ENCODE peak calls at places on chromosomes 5 and 9, in ten cellular contexts. One of them, this sample, is unnamed.

GRCh38 chr9:93451762-93452709 is 551 bp downstream of the FAM120A start:
- DNase-seq in RWPE1: no peak
- DNase-seq in Right ventricle myocardium superior: peak; percentile 70
- DNase-seq in HTR-8/SVneo: no peak
- DNase-seq in AML-193: peak; percentile 4
- DNase-seq in NCI-H2171 treated with DMSO at 0.1 percent for 48 hours: peak; percentile 36
- DNase-seq in HEK293T: peak; percentile 31
- DNase-seq in stimulated activated CD4-positive, alpha-beta T cell treated with anti-CD3 and anti-CD28 coated beads, Interleukin-15, amount 100 ng/mL, for 24 hours: peak; percentile 65
- DNase-seq in NCI-H460: no peak
- DNase-seq in SK-MEL-5: peak; percentile 21
- DNase-seq in this sample: peak; percentile 50

GRCh38 chr5:94812232-94812631 is 193.8 kb downstream of the SLF1 start:
- DNase-seq in Right ventricle myocardium superior: no peak
- DNase-seq in NCI-H2171 treated with DMSO at 0.1 percent for 48 hours: no peak
- DNase-seq in HTR-8/SVneo: no peak
- DNase-seq in NCI-H460: no peak
- DNase-seq in AML-193: no peak
- DNase-seq in HEK293T: no peak
- DNase-seq in SK-MEL-5: no peak
- DNase-seq in stimulated activated CD4-positive, alpha-beta T cell treated with anti-CD3 and anti-CD28 coated beads, Interleukin-15, amount 100 ng/mL, for 24 hours: no peak
- DNase-seq in RWPE1: no peak
- DNase-seq in this sample: no peak

GRCh38 chr9:89039664-89040063 is 48.4 kb downstream of the S1PR3 start:
- DNase-seq in NCI-H2171 treated with DMSO at 0.1 percent for 48 hours: no peak
- DNase-seq in Right ventricle myocardium superior: no peak
- DNase-seq in NCI-H460: no peak
- DNase-seq in RWPE1: no peak
- DNase-seq in stimulated activated CD4-positive, alpha-beta T cell treated with anti-CD3 and anti-CD28 coated beads, Interleukin-15, amount 100 ng/mL, for 24 hours: no peak
- DNase-seq in HEK293T: no peak
- DNase-seq in HTR-8/SVneo: no peak
- DNase-seq in AML-193: no peak
- DNase-seq in SK-MEL-5: no peak
- DNase-seq in this sample: no peak

GRCh38 chr9:74555015-74555414 is 57.9 kb downstream of the RORB start:
- DNase-seq in HEK293T: peak; percentile 16
- DNase-seq in stimulated activated CD4-positive, alpha-beta T cell treated with anti-CD3 and anti-CD28 coated beads, Interleukin-15, amount 100 ng/mL, for 24 hours: no peak
- DNase-seq in RWPE1: no peak
- DNase-seq in SK-MEL-5: peak; percentile 12
- DNase-seq in AML-193: no peak
- DNase-seq in NCI-H460: no peak
- DNase-seq in HTR-8/SVneo: no peak
- DNase-seq in NCI-H2171 treated with DMSO at 0.1 percent for 48 hours: no peak
- DNase-seq in Right ventricle myocardium superior: no peak
- DNase-seq in this sample: no peak

GRCh38 chr9:97510797-97511761 is 9.6 kb downstream of the TMOD1 start:
- DNase-seq in stimulated activated CD4-positive, alpha-beta T cell treated with anti-CD3 and anti-CD28 coated beads, Interleukin-15, amount 100 ng/mL, for 24 hours: no peak
- DNase-seq in SK-MEL-5: no peak
- DNase-seq in RWPE1: no peak
- DNase-seq in NCI-H2171 treated with DMSO at 0.1 percent for 48 hours: no peak
- DNase-seq in NCI-H460: no peak
- DNase-seq in Right ventricle myocardium superior: no peak
- DNase-seq in HEK293T: no peak
- DNase-seq in HTR-8/SVneo: no peak
- DNase-seq in AML-193: no peak
- DNase-seq in this sample: no peak

GRCh38 chr5:119011186-119011585 is 22.8 kb upstream of the DTWD2 start:
- DNase-seq in HEK293T: no peak
- DNase-seq in HTR-8/SVneo: no peak
- DNase-seq in NCI-H2171 treated with DMSO at 0.1 percent for 48 hours: no peak
- DNase-seq in RWPE1: no peak
- DNase-seq in SK-MEL-5: no peak
- DNase-seq in AML-193: no peak
- DNase-seq in Right ventricle myocardium superior: no peak
- DNase-seq in stimulated activated CD4-positive, alpha-beta T cell treated with anti-CD3 and anti-CD28 coated beads, Interleukin-15, amount 100 ng/mL, for 24 hours: no peak
- DNase-seq in NCI-H460: no peak
- DNase-seq in this sample: no peak

GRCh38 chr9:20353529-20353928 is 268.8 kb downstream of the MLLT3 start:
- DNase-seq in Right ventricle myocardium superior: no peak
- DNase-seq in stimulated activated CD4-positive, alpha-beta T cell treated with anti-CD3 and anti-CD28 coated beads, Interleukin-15, amount 100 ng/mL, for 24 hours: no peak
- DNase-seq in HTR-8/SVneo: no peak
- DNase-seq in HEK293T: no peak
- DNase-seq in NCI-H2171 treated with DMSO at 0.1 percent for 48 hours: no peak
- DNase-seq in SK-MEL-5: no peak
- DNase-seq in RWPE1: no peak
- DNase-seq in AML-193: no peak
- DNase-seq in NCI-H460: no peak
- DNase-seq in this sample: no peak

GRCh38 chr9:19642256-19642655 is 146.6 kb downstream of the SLC24A2 start:
- DNase-seq in AML-193: no peak
- DNase-seq in NCI-H2171 treated with DMSO at 0.1 percent for 48 hours: no peak
- DNase-seq in SK-MEL-5: peak; percentile 33
- DNase-seq in HEK293T: no peak
- DNase-seq in RWPE1: no peak
- DNase-seq in NCI-H460: no peak
- DNase-seq in HTR-8/SVneo: no peak
- DNase-seq in Right ventricle myocardium superior: no peak
- DNase-seq in stimulated activated CD4-positive, alpha-beta T cell treated with anti-CD3 and anti-CD28 coated beads, Interleukin-15, amount 100 ng/mL, for 24 hours: no peak
- DNase-seq in this sample: no peak

GRCh38 chr5:10505517-10506095 is 58.3 kb upstream of the ANKRD33B start:
- DNase-seq in Right ventricle myocardium superior: no peak
- DNase-seq in RWPE1: no peak
- DNase-seq in HTR-8/SVneo: no peak
- DNase-seq in stimulated activated CD4-positive, alpha-beta T cell treated with anti-CD3 and anti-CD28 coated beads, Interleukin-15, amount 100 ng/mL, for 24 hours: no peak
- DNase-seq in AML-193: peak; percentile 87
- DNase-seq in NCI-H2171 treated with DMSO at 0.1 percent for 48 hours: no peak
- DNase-seq in SK-MEL-5: no peak
- DNase-seq in HEK293T: no peak
- DNase-seq in NCI-H460: no peak
- DNase-seq in this sample: peak; percentile 70

GRCh38 chr9:125782718-125783117 is 35.5 kb downstream of the PBX3 start:
- DNase-seq in stimulated activated CD4-positive, alpha-beta T cell treated with anti-CD3 and anti-CD28 coated beads, Interleukin-15, amount 100 ng/mL, for 24 hours: no peak
- DNase-seq in RWPE1: no peak
- DNase-seq in Right ventricle myocardium superior: no peak
- DNase-seq in NCI-H2171 treated with DMSO at 0.1 percent for 48 hours: no peak
- DNase-seq in HEK293T: no peak
- DNase-seq in AML-193: no peak
- DNase-seq in NCI-H460: no peak
- DNase-seq in SK-MEL-5: no peak
- DNase-seq in HTR-8/SVneo: no peak
- DNase-seq in this sample: no peak

GRCh38 chr9:115035872-115036612 is 81.9 kb downstream of the TNC start:
- DNase-seq in HEK293T: no peak
- DNase-seq in RWPE1: peak; percentile 80
- DNase-seq in SK-MEL-5: no peak
- DNase-seq in stimulated activated CD4-positive, alpha-beta T cell treated with anti-CD3 and anti-CD28 coated beads, Interleukin-15, amount 100 ng/mL, for 24 hours: peak; percentile 70
- DNase-seq in HTR-8/SVneo: no peak
- DNase-seq in AML-193: peak; percentile 22
- DNase-seq in NCI-H460: peak; percentile 16
- DNase-seq in Right ventricle myocardium superior: no peak
- DNase-seq in NCI-H2171 treated with DMSO at 0.1 percent for 48 hours: no peak
- DNase-seq in this sample: peak; percentile 13

GRCh38 chr5:135492319-135492626 is 40.1 kb upstream of the TIFAB start:
- DNase-seq in Right ventricle myocardium superior: no peak
- DNase-seq in AML-193: no peak
- DNase-seq in NCI-H460: no peak
- DNase-seq in RWPE1: peak; percentile 78
- DNase-seq in SK-MEL-5: no peak
- DNase-seq in stimulated activated CD4-positive, alpha-beta T cell treated with anti-CD3 and anti-CD28 coated beads, Interleukin-15, amount 100 ng/mL, for 24 hours: no peak
- DNase-seq in HEK293T: no peak
- DNase-seq in HTR-8/SVneo: no peak
- DNase-seq in NCI-H2171 treated with DMSO at 0.1 percent for 48 hours: no peak
- DNase-seq in this sample: no peak

GRCh38 chr5:177403194-177403825 is 2.8 kb upstream of the PFN3 start:
- DNase-seq in AML-193: peak; percentile 12
- DNase-seq in Right ventricle myocardium superior: no peak
- DNase-seq in SK-MEL-5: no peak
- DNase-seq in RWPE1: peak; percentile 69
- DNase-seq in HTR-8/SVneo: no peak
- DNase-seq in HEK293T: peak; percentile 51
- DNase-seq in NCI-H2171 treated with DMSO at 0.1 percent for 48 hours: peak; percentile 54
- DNase-seq in NCI-H460: no peak
- DNase-seq in stimulated activated CD4-positive, alpha-beta T cell treated with anti-CD3 and anti-CD28 coated beads, Interleukin-15, amount 100 ng/mL, for 24 hours: peak; percentile 63
- DNase-seq in this sample: no peak

GRCh38 chr5:141338538-141339306 is at the start of gene PCDHGA2:
- DNase-seq in NCI-H2171 treated with DMSO at 0.1 percent for 48 hours: peak; percentile 18
- DNase-seq in HTR-8/SVneo: no peak
- DNase-seq in AML-193: no peak
- DNase-seq in Right ventricle myocardium superior: no peak
- DNase-seq in SK-MEL-5: peak; percentile 69
- DNase-seq in HEK293T: peak; percentile 20
- DNase-seq in stimulated activated CD4-positive, alpha-beta T cell treated with anti-CD3 and anti-CD28 coated beads, Interleukin-15, amount 100 ng/mL, for 24 hours: no peak
- DNase-seq in RWPE1: no peak
- DNase-seq in NCI-H460: no peak
- DNase-seq in this sample: peak; percentile 81

GRCh38 chr5:78102498-78102897 is 192.0 kb downstream of the AP3B1 start:
- DNase-seq in SK-MEL-5: no peak
- DNase-seq in RWPE1: no peak
- DNase-seq in HTR-8/SVneo: no peak
- DNase-seq in Right ventricle myocardium superior: no peak
- DNase-seq in NCI-H2171 treated with DMSO at 0.1 percent for 48 hours: no peak
- DNase-seq in stimulated activated CD4-positive, alpha-beta T cell treated with anti-CD3 and anti-CD28 coated beads, Interleukin-15, amount 100 ng/mL, for 24 hours: no peak
- DNase-seq in HEK293T: no peak
- DNase-seq in NCI-H460: no peak
- DNase-seq in AML-193: no peak
- DNase-seq in this sample: no peak

GRCh38 chr9:75683591-75683990 is 206.9 kb upstream of the PCSK5 start:
- DNase-seq in SK-MEL-5: no peak
- DNase-seq in NCI-H460: no peak
- DNase-seq in HEK293T: no peak
- DNase-seq in RWPE1: no peak
- DNase-seq in HTR-8/SVneo: no peak
- DNase-seq in AML-193: no peak
- DNase-seq in NCI-H2171 treated with DMSO at 0.1 percent for 48 hours: no peak
- DNase-seq in Right ventricle myocardium superior: no peak
- DNase-seq in stimulated activated CD4-positive, alpha-beta T cell treated with anti-CD3 and anti-CD28 coated beads, Interleukin-15, amount 100 ng/mL, for 24 hours: no peak
- DNase-seq in this sample: no peak

GRCh38 chr9:1869843-1870242 is 145.3 kb upstream of the SMARCA2 start:
- DNase-seq in HTR-8/SVneo: no peak
- DNase-seq in Right ventricle myocardium superior: no peak
- DNase-seq in SK-MEL-5: peak; percentile 62
- DNase-seq in AML-193: peak; percentile 30
- DNase-seq in stimulated activated CD4-positive, alpha-beta T cell treated with anti-CD3 and anti-CD28 coated beads, Interleukin-15, amount 100 ng/mL, for 24 hours: peak; percentile 51
- DNase-seq in NCI-H2171 treated with DMSO at 0.1 percent for 48 hours: peak; percentile 65
- DNase-seq in RWPE1: no peak
- DNase-seq in NCI-H460: peak; percentile 6
- DNase-seq in HEK293T: peak; percentile 19
- DNase-seq in this sample: peak; percentile 73

GRCh38 chr9:134224130-134224826 is 59.9 kb upstream of the RNU6ATAC start:
- DNase-seq in Right ventricle myocardium superior: no peak
- DNase-seq in AML-193: no peak
- DNase-seq in NCI-H2171 treated with DMSO at 0.1 percent for 48 hours: peak; percentile 73
- DNase-seq in NCI-H460: no peak
- DNase-seq in RWPE1: no peak
- DNase-seq in HTR-8/SVneo: no peak
- DNase-seq in stimulated activated CD4-positive, alpha-beta T cell treated with anti-CD3 and anti-CD28 coated beads, Interleukin-15, amount 100 ng/mL, for 24 hours: no peak
- DNase-seq in HEK293T: no peak
- DNase-seq in SK-MEL-5: no peak
- DNase-seq in this sample: no peak

GRCh38 chr5:93894471-93895354 is 153.3 kb upstream of the POU5F2 start:
- DNase-seq in SK-MEL-5: peak; percentile 35
- DNase-seq in Right ventricle myocardium superior: no peak
- DNase-seq in HEK293T: no peak
- DNase-seq in NCI-H460: peak; percentile 7
- DNase-seq in stimulated activated CD4-positive, alpha-beta T cell treated with anti-CD3 and anti-CD28 coated beads, Interleukin-15, amount 100 ng/mL, for 24 hours: no peak
- DNase-seq in NCI-H2171 treated with DMSO at 0.1 percent for 48 hours: peak; percentile 5
- DNase-seq in RWPE1: no peak
- DNase-seq in HTR-8/SVneo: no peak
- DNase-seq in AML-193: peak; percentile 37
- DNase-seq in this sample: peak; percentile 7

GRCh38 chr9:129962889-129963703 is 79.9 kb downstream of the FNBP1 start:
- DNase-seq in NCI-H2171 treated with DMSO at 0.1 percent for 48 hours: no peak
- DNase-seq in RWPE1: peak; percentile 64
- DNase-seq in stimulated activated CD4-positive, alpha-beta T cell treated with anti-CD3 and anti-CD28 coated beads, Interleukin-15, amount 100 ng/mL, for 24 hours: peak; percentile 74
- DNase-seq in AML-193: peak; percentile 42
- DNase-seq in SK-MEL-5: peak; percentile 91
- DNase-seq in HEK293T: no peak
- DNase-seq in HTR-8/SVneo: peak; percentile 35
- DNase-seq in NCI-H460: no peak
- DNase-seq in Right ventricle myocardium superior: no peak
- DNase-seq in this sample: peak; percentile 77